ENCODE peak calls at places on chromosomes 11 and 22, in ten cellular contexts. A is brain microvascular endothelial cell, U is fibroblast of lung, D is IMR-90, V is SK-N-SH, H is thoracic aorta, S is pancreas, R is psoas muscle, B is dorsolateral prefrontal cortex, O is fibroblast of mammary gland. E is an unnamed sample.

GRCh38 chr22:35615156-35615555 is 2.0 kb downstream of the MB start:
- DNase-seq in B (no peak), O (peak; percentile 16), S (no peak), D (no peak), U (no peak), H (no peak), R (peak; percentile 85), V (no peak), A (no peak), E (no peak)

GRCh38 chr22:44329179-44329796 is 16.5 kb upstream of the SHISAL1 start:
- DNase-seq in H (no peak), V (no peak), B (no peak), A (no peak), R (no peak), D (peak; percentile 27), S (no peak), O (no peak), U (no peak), E (no peak)

GRCh38 chr11:12239396-12240298 is 129.3 kb downstream of the MICAL2 start:
- DNase-seq in R (no peak), U (peak; percentile 71), B (no peak), V (no peak), D (peak; percentile 48), H (no peak), O (no peak), A (no peak), S (peak; percentile 70), E (no peak)

GRCh38 chr11:103887001-103887680 is 149.3 kb upstream of the DDI1 start:
- DNase-seq in H (no peak), S (peak; percentile 25), O (no peak), V (no peak), D (no peak), U (no peak), A (no peak), R (no peak), B (no peak), E (no peak)

GRCh38 chr22:19880786-19881569 is 26.3 kb upstream of the GNB1L start:
- DNase-seq in S (peak; percentile 11), R (peak; percentile 68), A (peak; percentile 98), D (peak; percentile 94), H (no peak), B (no peak), V (peak; percentile 51), O (peak; percentile 81), U (peak; percentile 97), E (peak; percentile 70)

GRCh38 chr11:34565417-34566208 is 52.0 kb upstream of the ELF5 start:
- DNase-seq in S (no peak), D (no peak), U (no peak), B (no peak), H (no peak), R (no peak), O (no peak), A (no peak), V (peak; percentile 39), E (no peak)

GRCh38 chr11:113901141-113901540 is 3.5 kb upstream of the HTR3B start:
- DNase-seq in B (no peak), V (no peak), H (no peak), U (no peak), R (no peak), S (no peak), A (no peak), D (no peak), O (no peak), E (no peak)

GRCh38 chr11:15238856-15239255 is 124.1 kb downstream of the INSC start:
- DNase-seq in D (no peak), U (no peak), S (no peak), V (no peak), H (no peak), R (no peak), O (no peak), A (no peak), B (no peak), E (no peak)

GRCh38 chr11:125365196-125365931 is 130.7 kb downstream of the FEZ1 start:
- DNase-seq in D (no peak), V (no peak), S (no peak), B (no peak), R (no peak), O (no peak), A (no peak), H (no peak), U (no peak), E (no peak)

GRCh38 chr11:125368757-125369156 is 127.3 kb downstream of the FEZ1 start:
- DNase-seq in U (no peak), S (no peak), B (no peak), R (no peak), A (no peak), V (no peak), D (no peak), H (no peak), O (no peak), E (no peak)

GRCh38 chr11:125360066-125360465 is 136.0 kb downstream of the FEZ1 start:
- DNase-seq in A (no peak), B (no peak), O (no peak), S (no peak), U (no peak), H (no peak), D (no peak), R (no peak), V (no peak), E (no peak)

GRCh38 chr11:125367710-125368109 is 128.4 kb downstream of the FEZ1 start:
- DNase-seq in S (no peak), D (no peak), V (no peak), R (no peak), U (no peak), B (no peak), A (no peak), H (no peak), O (no peak), E (no peak)

DNA sequence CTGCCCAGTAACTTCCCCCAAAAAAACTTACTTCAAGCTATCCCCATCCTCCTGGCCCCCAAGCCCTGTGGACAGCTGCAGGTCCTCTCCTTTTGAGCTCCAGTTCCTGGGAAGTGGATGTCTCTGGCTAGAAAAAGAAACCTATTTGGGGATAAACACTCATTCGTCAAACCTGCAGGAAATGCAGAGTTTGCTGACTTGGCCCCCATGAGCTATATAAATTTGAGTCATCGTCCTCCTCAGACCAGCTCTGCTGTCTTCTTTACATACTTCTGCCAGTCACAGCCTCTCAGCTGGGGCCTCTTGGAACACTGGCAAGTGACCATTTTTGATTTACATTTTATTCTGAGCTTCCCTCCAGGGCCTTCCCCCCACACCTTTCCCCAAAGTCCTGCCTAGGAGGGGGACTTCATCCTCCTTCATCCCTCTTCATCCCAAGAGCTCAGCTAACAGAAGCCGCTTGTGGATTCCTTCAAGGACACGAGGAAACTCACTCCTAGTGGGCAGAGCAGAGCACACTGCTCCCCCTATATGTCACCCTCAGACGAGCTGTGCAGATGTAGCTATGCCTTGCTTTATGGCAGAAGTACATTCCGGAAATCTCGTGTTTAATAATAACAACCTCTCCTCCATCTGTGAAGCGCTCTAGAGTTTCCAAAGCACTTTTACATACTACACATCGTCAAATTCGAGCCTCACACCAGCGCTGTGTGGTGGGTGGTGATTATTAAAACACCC is 131.8 kb downstream of the FEZ1 start:
- DNase-seq in S (no peak), A (peak; percentile 58), H (no peak), O (no peak), V (no peak), D (peak; percentile 81), U (peak; percentile 64), R (no peak), B (no peak), E (no peak)
- TF ChIP-seq CTCF in S (no peak), A (peak; percentile 65), H (no peak), O (no peak), V (peak; percentile 14), D (peak; percentile 15), U (no peak), R (no peak), B (peak; percentile 33), E (no peak)

DNA sequence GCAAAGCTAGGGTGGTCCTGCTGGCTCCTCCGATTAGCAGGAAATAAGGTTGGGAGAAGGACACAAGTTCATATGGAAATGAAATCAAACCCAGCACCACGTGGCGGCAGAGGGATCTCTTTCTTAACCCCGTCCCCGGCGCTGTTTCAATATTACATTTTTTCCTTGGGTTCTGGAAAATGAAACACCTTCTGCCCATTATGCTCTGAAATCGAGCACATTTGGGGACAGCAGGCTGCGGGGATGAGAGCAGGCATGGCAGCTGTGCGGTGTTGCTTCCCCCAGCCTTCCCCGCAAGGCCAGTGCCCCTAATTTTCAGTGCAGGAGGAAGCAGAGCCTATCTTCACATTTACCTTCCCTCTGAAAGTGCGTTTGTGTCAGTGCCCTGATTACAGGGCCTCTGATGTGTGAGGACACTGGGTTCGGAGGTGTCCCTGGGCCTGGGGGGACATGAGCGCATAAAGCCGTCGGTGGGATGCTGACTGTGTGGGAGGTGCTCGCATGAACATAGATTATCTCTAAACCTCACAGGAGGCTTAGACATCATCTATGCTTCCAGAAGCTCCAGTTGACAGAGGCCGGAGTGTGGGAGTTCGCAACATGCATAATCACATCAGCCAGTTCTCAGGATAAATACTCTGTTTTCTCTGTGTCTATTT is 921.4 kb downstream of the BRD1 start:
- DNase-seq in H (no peak), B (no peak), S (no peak), R (no peak), A (no peak), V (no peak), U (no peak), O (no peak), D (no peak), E (no peak)
- H3K4me3 ChIP-seq in H (no peak overlapping the region), B (no peak overlapping the region), S (no peak overlapping the region), R (no peak overlapping the region), A (no peak overlapping the region), V (no peak overlapping the region), U (no peak overlapping the region), O (no peak overlapping the region), D (no peak overlapping the region), E (no peak overlapping the region)

DNA sequence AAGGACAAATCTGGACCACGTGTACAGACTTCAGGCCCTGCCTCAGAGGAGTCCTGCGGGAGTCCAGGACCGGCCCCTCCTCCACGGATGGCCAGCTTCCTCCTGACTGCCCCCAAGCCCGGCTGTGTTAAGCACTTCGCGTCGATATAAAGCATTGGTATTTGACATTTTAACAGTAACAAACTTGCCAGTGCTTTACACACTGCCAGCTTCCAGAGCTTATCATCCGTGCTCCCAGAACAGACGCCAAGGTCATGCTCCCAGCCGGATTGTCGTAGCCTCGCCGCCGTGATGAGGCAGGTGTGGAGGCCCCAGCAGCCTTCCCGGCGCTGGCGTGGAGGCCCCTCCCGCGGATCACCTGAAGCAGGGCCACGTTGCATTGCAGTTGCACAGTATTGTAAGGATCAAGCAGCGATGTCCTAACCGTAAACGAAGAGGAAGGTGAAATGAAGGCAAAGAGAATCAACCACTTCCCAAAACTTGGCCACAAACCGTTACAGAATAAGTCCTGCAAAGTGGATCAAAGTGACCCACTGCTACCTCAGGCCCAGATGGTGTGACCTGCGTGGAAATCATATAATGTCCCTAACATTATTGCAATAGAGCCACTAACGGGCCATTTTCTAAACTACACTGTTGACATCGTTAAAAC is 51.7 kb downstream of the CERK start:
- DNase-seq in H (no peak), D (no peak), U (no peak), V (no peak), O (no peak), R (no peak), S (peak; percentile 60), B (no peak), A (no peak), E (no peak)
- TF ChIP-seq CTCF in H (no peak), D (no peak), U (no peak), V (no peak), O (no peak), R (no peak), S (no peak), B (no peak), A (no peak), E (no peak)

DNA sequence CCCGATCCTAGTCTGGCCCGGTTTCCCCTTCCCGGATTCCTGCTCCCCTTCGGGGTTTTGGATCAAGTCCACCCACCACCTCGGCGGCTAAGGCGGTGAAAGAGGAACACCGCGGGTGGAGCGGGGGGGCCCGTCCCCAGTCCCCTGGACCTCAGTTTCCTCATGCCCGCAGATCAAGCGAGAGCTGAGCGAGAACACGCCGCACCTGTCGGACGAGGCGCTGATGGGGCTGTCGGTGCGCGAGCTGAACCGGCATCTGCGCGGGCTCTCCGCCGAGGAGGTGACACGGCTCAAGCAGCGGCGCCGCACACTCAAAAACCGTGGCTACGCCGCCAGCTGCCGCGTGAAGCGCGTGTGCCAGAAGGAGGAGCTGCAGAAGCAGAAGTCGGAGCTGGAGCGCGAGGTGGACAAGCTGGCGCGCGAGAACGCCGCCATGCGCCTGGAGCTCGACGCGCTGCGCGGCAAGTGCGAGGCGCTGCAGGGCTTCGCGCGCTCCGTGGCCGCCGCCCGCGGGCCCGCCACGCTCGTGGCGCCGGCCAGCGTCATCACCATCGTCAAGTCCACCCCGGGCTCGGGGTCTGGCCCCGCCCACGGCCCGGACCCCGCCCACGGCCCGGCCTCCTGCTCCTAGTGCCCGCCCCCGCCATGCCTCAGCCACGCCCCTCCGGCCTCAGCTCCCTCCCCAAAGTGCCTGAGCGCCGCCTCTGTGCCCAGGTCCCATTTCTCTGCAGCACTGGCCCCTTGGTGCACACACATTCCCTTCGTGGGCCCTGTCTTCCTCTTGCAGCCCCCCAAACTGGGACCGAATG is 12.7 kb downstream of the MAFF start:
- DNase-seq in O (no peak), V (peak; percentile 85), B (no peak), R (peak; percentile 86), D (peak; percentile 49), A (no peak), H (no peak), U (peak; percentile 58), S (peak; percentile 64), E (no peak)
- H3K4me3 ChIP-seq in O (no peak overlapping the region), V (no peak overlapping the region), B (peak overlapping the region; percentile 46), R (peak overlapping the region; percentile 44), D (no peak overlapping the region), A (peak overlapping the region; percentile 24), H (peak overlapping the region; percentile 49), U (no peak overlapping the region), S (no peak overlapping the region), E (no peak overlapping the region)